ENCODE peak calls at places on chromosomes 16 and 17, in four cellular contexts. T is activated naive CD8-positive, alpha-beta T cell treated with anti-CD3 and anti-CD28 coated beads, Interleukin-2, amount 50 U/mL, for 24 hours; O is CD8-positive, alpha-beta T cell; F is activated CD4-positive, CD25-positive, alpha-beta regulatory T cell treated with anti-CD3 and anti-CD28 coated beads, Interleukin-2, amount 50 U/mL, for 72 hours. U is an unnamed sample.

GRCh38 chr16:21598676-21599157 is 660 bp upstream of the METTL9 start:
- DNase-seq in T (no peak), O (no peak), F (no peak), U (no peak)

GRCh38 chr17:19508327-19508867 is 25.3 kb upstream of the SLC47A1 start:
- DNase-seq in F (peak; percentile 52), T (peak; percentile 39), O (peak; percentile 47), U (peak; percentile 70)

GRCh38 chr16:85611455-85612190 is 1.5 kb upstream of the GSE1 start:
- DNase-seq in F (peak; percentile 41), O (peak; percentile 38), T (peak; percentile 60), U (peak; percentile 90)

GRCh38 chr16:31016018-31016417 is 5.6 kb upstream of the STX1B start:
- DNase-seq in F (no peak), O (no peak), T (no peak), U (no peak)

GRCh38 chr16:21184834-21185233 is 26.4 kb downstream of the LDAF1 start:
- DNase-seq in O (no peak), T (peak; percentile 23), F (peak; percentile 40), U (no peak)

GRCh38 chr17:77677637-77678036 is 280.9 kb upstream of the TNRC6C start:
- DNase-seq in T (no peak), F (no peak), O (no peak), U (no peak)

GRCh38 chr17:3754458-3755334 is 31.0 kb downstream of the HASPIN start:
- DNase-seq in T (peak; percentile 68), F (peak; percentile 71), O (peak; percentile 75), U (no peak)

GRCh38 chr17:78272181-78272913 is 40.9 kb downstream of the TMEM235 start:
- DNase-seq in T (peak; percentile 49), F (no peak), O (peak; percentile 34), U (no peak)

GRCh38 chr17:29590979-29591736 is 1.7 kb upstream of the GIT1 start:
- DNase-seq in T (peak; percentile 62), F (no peak), O (no peak), U (peak; percentile 62)

GRCh38 chr16:89357460-89357859 is 132.9 kb downstream of the ANKRD11 start:
- DNase-seq in F (no peak), O (peak; percentile 23), T (no peak), U (peak; percentile 63)

GRCh38 chr17:53032861-53033271 is 789.9 kb upstream of the KIF2B start:
- DNase-seq in T (no peak), O (no peak), F (no peak), U (no peak)

GRCh38 chr16:89581861-89582563 is 6.5 kb downstream of the CPNE7 start:
- DNase-seq in F (no peak), T (no peak), O (no peak), U (no peak)

GRCh38 chr16:84687715-84688114 is 12.1 kb upstream of the USP10 start:
- DNase-seq in T (no peak), O (no peak), F (no peak), U (no peak)

GRCh38 chr17:10617120-10617505 is 40.0 kb downstream of the MYH3 start:
- DNase-seq in O (no peak), T (no peak), F (no peak), U (no peak)

GRCh38 chr17:46063239-46063638 is 64.2 kb downstream of the STH start:
- DNase-seq in F (no peak), O (no peak), T (no peak), U (no peak)

GRCh38 chr16:50761276-50761675 is 19.4 kb downstream of the CYLD start:
- DNase-seq in T (no peak), O (no peak), F (no peak), U (no peak)

GRCh38 chr17:36778458-36778857 is 158.8 kb upstream of the LHX1 start:
- DNase-seq in T (no peak), F (no peak), O (no peak), U (no peak)

GRCh38 chr16:56609463-56609921 is 1.1 kb downstream of the MT2A start:
- DNase-seq in T (peak; percentile 77), O (peak; percentile 77), F (peak; percentile 51), U (peak; percentile 57)

GRCh38 chr17:27355419-27355818 is 61.5 kb downstream of the WSB1 start:
- DNase-seq in F (no peak), T (no peak), O (no peak), U (no peak)

GRCh38 chr17:17570798-17571716 is 20.5 kb downstream of the PEMT start:
- DNase-seq in O (no peak), T (no peak), F (no peak), U (no peak)

GRCh38 chr17:38463451-38463858 is 35.2 kb downstream of the ARHGAP23 start:
- DNase-seq in T (no peak), F (no peak), O (no peak), U (no peak)

GRCh38 chr17:58813712-58814111 is 58.1 kb downstream of the PPM1E start:
- DNase-seq in O (no peak), T (no peak), F (no peak), U (no peak)

GRCh38 chr17:869567-870530 is 87.7 kb downstream of the MRM3 start:
- DNase-seq in O (no peak), F (no peak), T (no peak), U (peak; percentile 71)

GRCh38 chr16:56294599-56294998 is 103.3 kb downstream of the GNAO1 start:
- DNase-seq in T (no peak), F (no peak), O (no peak), U (no peak)

GRCh38 chr17:64182325-64183012 is 52.5 kb upstream of the ERN1 start:
- DNase-seq in O (no peak), T (no peak), F (no peak), U (no peak)

GRCh38 chr16:48492131-48492530 is 106.9 kb upstream of the SIAH1 start:
- DNase-seq in O (no peak), F (no peak), T (no peak), U (no peak)

GRCh38 chr17:49708515-49709161 is 874 bp upstream of the SLC35B1 start:
- DNase-seq in O (peak; percentile 13), F (no peak), T (no peak), U (no peak)

GRCh38 chr16:85443116-85443515 is 170.0 kb upstream of the GSE1 start:
- DNase-seq in T (no peak), F (no peak), O (no peak), U (no peak)

GRCh38 chr16:20318006-20318405 is 9.3 kb downstream of the GP2 start:
- DNase-seq in T (no peak), F (no peak), O (no peak), U (no peak)

GRCh38 chr17:73705594-73705993 is 61.3 kb upstream of the SDK2 start:
- DNase-seq in O (no peak), F (no peak), T (no peak), U (no peak)

GRCh38 chr17:42843358-42843934 is 934 bp upstream of the AOC2 start:
- DNase-seq in O (no peak), F (no peak), T (no peak), U (no peak)

GRCh38 chr17:3851461-3852100 is 5.5 kb upstream of the NCBP3 start:
- DNase-seq in O (no peak), T (no peak), F (no peak), U (no peak)

GRCh38 chr16:1188781-1189189 is 35.9 kb downstream of the CACNA1H start:
- DNase-seq in O (peak; percentile 48), T (peak; percentile 49), F (peak; percentile 60), U (peak; percentile 42)

GRCh38 chr16:56347670-56348069 is 77.7 kb downstream of the AMFR start:
- DNase-seq in F (no peak), T (no peak), O (no peak), U (no peak)

GRCh38 chr17:10357768-10358167 is 15.0 kb downstream of the MYH13 start:
- DNase-seq in F (no peak), O (peak; percentile 25), T (peak; percentile 22), U (no peak)

GRCh38 chr17:49834118-49834743 is 13.6 kb downstream of the TAC4 start:
- DNase-seq in F (no peak), O (no peak), T (no peak), U (no peak)

U was measured in psoas muscle.